ENCODE peak calls at places on chromosomes 11 and 22, in nine cellular contexts. One of them, this sample, is unnamed.

GRCh38 chr11:46333129-46333947 is 13.9 kb upstream of the DGKZ start:
- DNase-seq in bronchial epithelial cell: no peak
- DNase-seq in psoas muscle: no peak
- DNase-seq in GM06990: no peak
- DNase-seq in spleen: peak; percentile 85
- DNase-seq in AG04450: no peak
- DNase-seq in cardiac fibroblast: no peak
- DNase-seq in fibroblast of lung: no peak
- DNase-seq in IMR-90: no peak
- DNase-seq in this sample: no peak

GRCh38 chr11:123086315-123086714 is 24.4 kb upstream of the HSPA8 start:
- DNase-seq in IMR-90: no peak
- DNase-seq in AG04450: no peak
- DNase-seq in psoas muscle: no peak
- DNase-seq in fibroblast of lung: no peak
- DNase-seq in bronchial epithelial cell: no peak
- DNase-seq in spleen: no peak
- DNase-seq in GM06990: no peak
- DNase-seq in cardiac fibroblast: no peak
- DNase-seq in this sample: no peak

GRCh38 chr11:64855596-64856304 is 11.3 kb upstream of the CDC42BPG start:
- DNase-seq in spleen: no peak
- DNase-seq in AG04450: no peak
- DNase-seq in fibroblast of lung: no peak
- DNase-seq in cardiac fibroblast: no peak
- DNase-seq in bronchial epithelial cell: no peak
- DNase-seq in psoas muscle: no peak
- DNase-seq in IMR-90: no peak
- DNase-seq in GM06990: no peak
- DNase-seq in this sample: no peak

GRCh38 chr11:210803-211180 is 3.3 kb downstream of the RIC8A start:
- DNase-seq in fibroblast of lung: no peak
- DNase-seq in GM06990: no peak
- DNase-seq in cardiac fibroblast: no peak
- DNase-seq in spleen: no peak
- DNase-seq in psoas muscle: no peak
- DNase-seq in AG04450: no peak
- DNase-seq in bronchial epithelial cell: no peak
- DNase-seq in IMR-90: no peak
- DNase-seq in this sample: no peak

GRCh38 chr11:38169286-38169685 is 1571.2 kb upstream of the RAG2 start:
- DNase-seq in GM06990: no peak
- DNase-seq in IMR-90: peak; percentile 2
- DNase-seq in cardiac fibroblast: peak; percentile 70
- DNase-seq in bronchial epithelial cell: peak; percentile 89
- DNase-seq in psoas muscle: no peak
- DNase-seq in fibroblast of lung: peak; percentile 76
- DNase-seq in AG04450: no peak
- DNase-seq in spleen: no peak
- DNase-seq in this sample: no peak

GRCh38 chr11:43868852-43869567 is 11.6 kb upstream of the ALKBH3 start:
- DNase-seq in IMR-90: peak; percentile 80
- DNase-seq in bronchial epithelial cell: peak; percentile 89
- DNase-seq in AG04450: no peak
- DNase-seq in GM06990: peak; percentile 64
- DNase-seq in fibroblast of lung: peak; percentile 77
- DNase-seq in psoas muscle: no peak
- DNase-seq in cardiac fibroblast: peak; percentile 87
- DNase-seq in spleen: no peak
- DNase-seq in this sample: peak; percentile 95

GRCh38 chr11:76048763-76049162 is 157.5 kb downstream of the WNT11 start:
- DNase-seq in GM06990: peak; percentile 20
- DNase-seq in spleen: no peak
- DNase-seq in AG04450: no peak
- DNase-seq in IMR-90: no peak
- DNase-seq in psoas muscle: no peak
- DNase-seq in cardiac fibroblast: no peak
- DNase-seq in fibroblast of lung: no peak
- DNase-seq in bronchial epithelial cell: no peak
- DNase-seq in this sample: peak; percentile 66

GRCh38 chr22:41822289-41823057 is 10.4 kb upstream of the SREBF2 start:
- DNase-seq in cardiac fibroblast: peak; percentile 68
- DNase-seq in AG04450: no peak
- DNase-seq in fibroblast of lung: peak; percentile 81
- DNase-seq in psoas muscle: no peak
- DNase-seq in GM06990: peak; percentile 43
- DNase-seq in IMR-90: peak; percentile 82
- DNase-seq in spleen: no peak
- DNase-seq in bronchial epithelial cell: peak; percentile 87
- DNase-seq in this sample: peak; percentile 66

GRCh38 chr22:50060441-50061140 is 2.5 kb upstream of the TTLL8 start:
- DNase-seq in bronchial epithelial cell: no peak
- DNase-seq in spleen: no peak
- DNase-seq in AG04450: no peak
- DNase-seq in fibroblast of lung: no peak
- DNase-seq in cardiac fibroblast: no peak
- DNase-seq in psoas muscle: no peak
- DNase-seq in GM06990: no peak
- DNase-seq in IMR-90: no peak
- DNase-seq in this sample: no peak

DNA sequence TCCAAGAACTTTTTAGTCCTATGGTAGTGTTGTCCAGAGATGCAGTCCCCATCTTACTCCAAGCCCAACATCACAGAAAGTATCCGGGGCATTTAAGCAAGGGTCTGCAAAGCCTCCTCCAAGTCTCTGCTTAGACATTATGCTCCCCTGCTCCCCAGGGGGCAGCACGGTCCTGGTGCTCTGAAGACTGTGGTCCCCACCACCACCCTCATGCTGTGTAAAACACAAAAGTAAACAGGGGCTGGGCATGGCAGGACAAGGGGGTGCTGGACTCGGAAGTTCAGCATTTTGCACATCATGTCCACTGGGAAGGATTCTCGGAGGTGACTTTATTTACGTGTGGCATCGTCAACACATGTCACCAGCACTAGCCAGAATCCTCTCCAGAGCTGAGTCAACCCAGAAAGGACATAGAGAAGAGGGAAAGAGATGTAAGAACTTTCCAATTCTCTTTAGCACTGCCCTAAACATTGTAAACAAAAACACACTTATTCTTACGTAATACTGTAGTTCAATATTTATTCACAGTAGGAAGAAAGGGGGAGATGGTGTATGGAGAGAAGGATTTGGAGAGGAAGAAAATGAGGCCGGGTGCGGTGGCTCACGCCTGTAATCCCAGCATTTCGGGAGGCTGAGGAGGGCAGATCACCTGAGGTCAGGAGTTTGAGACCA is 37.7 kb downstream of the TCIRG1 start:
- DNase-seq in psoas muscle: no peak
- DNase-seq in cardiac fibroblast: no peak
- DNase-seq in fibroblast of lung: no peak
- DNase-seq in spleen: no peak
- DNase-seq in IMR-90: no peak
- DNase-seq in GM06990: no peak
- DNase-seq in bronchial epithelial cell: no peak
- DNase-seq in AG04450: no peak
- DNase-seq in this sample: peak; percentile 33
- TF ChIP-seq CTCF in psoas muscle: no peak
- TF ChIP-seq CTCF in cardiac fibroblast: no peak
- TF ChIP-seq CTCF in fibroblast of lung: peak; percentile 28
- TF ChIP-seq CTCF in spleen: no peak
- TF ChIP-seq CTCF in IMR-90: peak; percentile 32
- TF ChIP-seq CTCF in GM06990: peak; percentile 29
- TF ChIP-seq CTCF in bronchial epithelial cell: peak; percentile 4
- TF ChIP-seq CTCF in AG04450: peak; percentile 44
- TF ChIP-seq CTCF in this sample: no peak

DNA sequence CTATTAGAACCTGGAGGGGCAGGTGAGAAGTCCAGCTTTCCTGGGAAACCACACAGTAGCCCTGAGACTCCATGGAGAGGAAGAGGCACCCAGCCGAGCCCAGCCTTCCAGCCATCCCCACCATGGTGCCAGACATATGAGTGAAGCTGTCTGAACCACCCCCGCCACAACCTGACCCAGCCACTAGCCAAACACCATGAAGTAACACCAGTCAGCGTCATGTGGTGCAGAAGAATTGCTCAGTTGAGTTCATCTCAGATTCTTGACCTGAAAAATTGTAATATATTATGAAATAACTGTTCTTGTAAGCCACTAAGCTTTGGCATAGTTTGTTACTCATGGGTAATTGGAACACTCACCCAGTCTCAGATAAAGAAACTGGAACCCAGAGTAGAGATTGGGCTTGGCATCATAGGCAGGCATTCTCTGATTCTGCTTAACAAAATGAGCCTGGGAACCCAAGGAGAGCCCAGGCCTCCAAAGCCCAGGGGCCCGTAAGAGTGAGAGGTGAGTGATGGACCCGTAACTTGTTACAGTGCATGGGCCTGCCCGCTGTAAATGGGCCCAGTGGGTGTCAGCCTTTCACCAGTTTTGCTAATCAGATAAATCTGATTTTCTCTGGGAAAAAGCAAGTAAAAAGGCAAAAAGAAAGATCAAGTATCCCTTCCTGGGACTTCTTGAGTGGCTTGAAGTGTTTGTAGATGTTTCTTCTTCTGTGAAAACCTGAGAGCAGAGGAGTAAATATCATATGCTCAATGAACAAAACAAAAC is 305.5 kb downstream of the DDX10 start:
- DNase-seq in GM06990: no peak
- DNase-seq in IMR-90: no peak
- DNase-seq in psoas muscle: no peak
- DNase-seq in fibroblast of lung: no peak
- DNase-seq in cardiac fibroblast: peak; percentile 43
- DNase-seq in spleen: no peak
- DNase-seq in AG04450: no peak
- DNase-seq in bronchial epithelial cell: no peak
- DNase-seq in this sample: no peak
- TF ChIP-seq CTCF in GM06990: no peak
- TF ChIP-seq CTCF in IMR-90: no peak
- TF ChIP-seq CTCF in psoas muscle: no peak
- TF ChIP-seq CTCF in fibroblast of lung: no peak
- TF ChIP-seq CTCF in cardiac fibroblast: no peak
- TF ChIP-seq CTCF in spleen: no peak
- TF ChIP-seq CTCF in AG04450: no peak
- TF ChIP-seq CTCF in bronchial epithelial cell: no peak
- TF ChIP-seq CTCF in this sample: no peak

GRCh38 chr11:134332189-134332631 is 422 bp downstream of the GLB1L2 start:
- DNase-seq in IMR-90: no peak
- DNase-seq in cardiac fibroblast: no peak
- DNase-seq in spleen: peak; percentile 85
- DNase-seq in fibroblast of lung: no peak
- DNase-seq in GM06990: no peak
- DNase-seq in AG04450: no peak
- DNase-seq in bronchial epithelial cell: no peak
- DNase-seq in psoas muscle: no peak
- DNase-seq in this sample: no peak
- TF ChIP-seq CTCF in IMR-90: no peak
- TF ChIP-seq CTCF in cardiac fibroblast: no peak
- TF ChIP-seq CTCF in spleen: no peak
- TF ChIP-seq CTCF in fibroblast of lung: no peak
- TF ChIP-seq CTCF in GM06990: no peak
- TF ChIP-seq CTCF in AG04450: no peak
- TF ChIP-seq CTCF in bronchial epithelial cell: peak; percentile 21
- TF ChIP-seq CTCF in psoas muscle: no peak
- TF ChIP-seq CTCF in this sample: no peak

GRCh38 chr11:130383363-130384168 is 44.8 kb downstream of the ADAMTS8 start:
- DNase-seq in fibroblast of lung: peak; percentile 100
- DNase-seq in AG04450: peak; percentile 97
- DNase-seq in cardiac fibroblast: peak; percentile 67
- DNase-seq in spleen: no peak
- DNase-seq in IMR-90: peak; percentile 100
- DNase-seq in psoas muscle: peak; percentile 46
- DNase-seq in bronchial epithelial cell: peak; percentile 1
- DNase-seq in GM06990: no peak
- DNase-seq in this sample: peak; percentile 72

GRCh38 chr11:130390071-130390758 is 38.2 kb downstream of the ADAMTS8 start:
- DNase-seq in spleen: no peak
- DNase-seq in IMR-90: peak; percentile 99
- DNase-seq in fibroblast of lung: peak; percentile 80
- DNase-seq in cardiac fibroblast: peak; percentile 82
- DNase-seq in bronchial epithelial cell: peak; percentile 71
- DNase-seq in AG04450: peak; percentile 97
- DNase-seq in GM06990: no peak
- DNase-seq in psoas muscle: no peak
- DNase-seq in this sample: peak; percentile 48

GRCh38 chr11:130391692-130392091 is 36.7 kb downstream of the ADAMTS8 start:
- DNase-seq in cardiac fibroblast: no peak
- DNase-seq in bronchial epithelial cell: no peak
- DNase-seq in psoas muscle: no peak
- DNase-seq in spleen: no peak
- DNase-seq in fibroblast of lung: no peak
- DNase-seq in GM06990: no peak
- DNase-seq in AG04450: no peak
- DNase-seq in IMR-90: no peak
- DNase-seq in this sample: no peak

GRCh38 chr11:130389315-130389935 is 39.0 kb downstream of the ADAMTS8 start:
- DNase-seq in cardiac fibroblast: peak; percentile 13
- DNase-seq in bronchial epithelial cell: no peak
- DNase-seq in fibroblast of lung: no peak
- DNase-seq in GM06990: no peak
- DNase-seq in spleen: peak; percentile 77
- DNase-seq in AG04450: no peak
- DNase-seq in IMR-90: no peak
- DNase-seq in psoas muscle: no peak
- DNase-seq in this sample: no peak

GRCh38 chr11:130388607-130389205 is 39.7 kb downstream of the ADAMTS8 start:
- DNase-seq in spleen: no peak
- DNase-seq in fibroblast of lung: no peak
- DNase-seq in psoas muscle: no peak
- DNase-seq in cardiac fibroblast: no peak
- DNase-seq in AG04450: no peak
- DNase-seq in IMR-90: peak; percentile 27
- DNase-seq in GM06990: no peak
- DNase-seq in bronchial epithelial cell: no peak
- DNase-seq in this sample: no peak
- TF ChIP-seq CTCF in spleen: no peak
- TF ChIP-seq CTCF in fibroblast of lung: no peak
- TF ChIP-seq CTCF in psoas muscle: no peak
- TF ChIP-seq CTCF in cardiac fibroblast: no peak
- TF ChIP-seq CTCF in AG04450: no peak
- TF ChIP-seq CTCF in IMR-90: no peak
- TF ChIP-seq CTCF in GM06990: no peak
- TF ChIP-seq CTCF in bronchial epithelial cell: no peak
- TF ChIP-seq CTCF in this sample: no peak

DNA sequence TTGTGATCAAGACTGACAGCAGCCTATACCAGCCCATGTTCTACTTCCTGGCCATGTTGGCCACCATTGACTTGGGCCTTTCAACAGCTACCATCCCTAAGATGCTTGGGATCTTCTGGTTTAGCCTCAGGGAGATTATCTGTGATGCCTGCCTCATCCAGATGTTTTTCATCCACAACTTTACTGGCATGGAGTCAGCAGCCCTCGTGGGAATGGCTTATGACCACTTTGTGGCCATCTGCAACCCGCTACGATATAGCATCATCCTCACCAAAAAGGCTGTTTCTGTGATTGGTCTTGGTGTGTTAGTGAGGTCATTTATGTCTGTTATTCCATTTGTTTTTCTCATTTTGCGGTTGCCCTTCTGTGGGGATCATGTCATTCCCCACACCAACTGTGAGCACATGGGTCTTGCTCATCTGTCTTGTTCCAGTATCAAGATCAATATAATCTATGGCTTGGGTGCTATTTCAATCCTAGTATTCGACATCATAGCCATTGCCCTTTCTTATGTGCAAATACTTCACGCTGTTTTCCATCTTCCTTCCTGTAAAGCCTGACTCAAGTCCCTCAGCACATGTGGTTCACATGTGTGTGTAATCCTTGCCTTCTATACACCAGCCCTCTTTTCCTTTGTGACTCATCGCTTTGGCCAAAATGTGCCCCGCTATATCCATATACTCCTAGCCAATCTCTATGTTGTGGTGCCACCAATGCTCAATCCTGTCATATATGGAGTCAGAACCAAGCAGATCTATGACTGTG is 23.6 kb downstream of the OR52E1 start:
- DNase-seq in cardiac fibroblast: no peak
- DNase-seq in psoas muscle: no peak
- DNase-seq in IMR-90: no peak
- DNase-seq in spleen: no peak
- DNase-seq in AG04450: no peak
- DNase-seq in GM06990: no peak
- DNase-seq in fibroblast of lung: no peak
- DNase-seq in bronchial epithelial cell: no peak
- DNase-seq in this sample: no peak
- TF ChIP-seq CTCF in cardiac fibroblast: no peak
- TF ChIP-seq CTCF in psoas muscle: no peak
- TF ChIP-seq CTCF in IMR-90: no peak
- TF ChIP-seq CTCF in spleen: no peak
- TF ChIP-seq CTCF in AG04450: no peak
- TF ChIP-seq CTCF in GM06990: no peak
- TF ChIP-seq CTCF in fibroblast of lung: no peak
- TF ChIP-seq CTCF in bronchial epithelial cell: no peak
- TF ChIP-seq CTCF in this sample: no peak

This sample was measured in NB4.